ENCODE peak calls at places on chromosomes 7 and 10, in five cellular contexts. U, T, X, M and Z are unnamed samples.

GRCh38 chr10:92822060-92822634 is 26.2 kb upstream of the EXOC6 start:
- DNase-seq in U (peak), T (peak), X (peak), M (no peak), Z (no peak)

GRCh38 chr10:113026679-113027078 is 76.6 kb downstream of the TCF7L2 start:
- DNase-seq in U (peak), T (no peak), X (peak), M (no peak), Z (no peak)

GRCh38 chr10:11282661-11283060 is 265.0 kb downstream of the CELF2 start:
- DNase-seq in U (no peak), T (no peak), X (no peak), M (no peak), Z (no peak)

GRCh38 chr10:90007226-90007625 is 305.8 kb downstream of the KIF20B start:
- DNase-seq in U (peak), T (no peak), X (no peak), M (no peak), Z (no peak)

GRCh38 chr10:44044549-44044948 is 340.3 kb downstream of the CXCL12 start:
- DNase-seq in U (no peak), T (no peak), X (no peak), M (no peak), Z (no peak)

GRCh38 chr10:102997998-102998397 is 79.9 kb downstream of the CNNM2 start:
- DNase-seq in U (no peak), T (no peak), X (no peak), M (no peak), Z (no peak)

GRCh38 chr10:74040200-74041126 is 42.5 kb downstream of the VCL start:
- DNase-seq in U (no peak), T (no peak), X (no peak), M (no peak), Z (no peak)

GRCh38 chr10:3714957-3715356 is 70.1 kb downstream of the KLF6 start:
- DNase-seq in U (no peak), T (no peak), X (no peak), M (no peak), Z (no peak)

GRCh38 chr10:94363251-94363565 is 469 bp upstream of the NOC3L start:
- DNase-seq in U (no peak), T (no peak), X (no peak), M (no peak), Z (no peak)

GRCh38 chr7:69907720-69908119 is 309.4 kb downstream of the AUTS2 start:
- DNase-seq in U (no peak), T (no peak), X (no peak), M (no peak), Z (no peak)

GRCh38 chr10:4263281-4263921 is 478.4 kb upstream of the KLF6 start:
- DNase-seq in U (no peak), T (no peak), X (peak), M (no peak), Z (no peak)

GRCh38 chr10:129553928-129554327 is 86.9 kb downstream of the MGMT start:
- DNase-seq in U (no peak), T (no peak), X (no peak), M (no peak), Z (no peak)
- TF ChIP-seq CTCF in U (no peak), T (no peak), X (no peak), M (no peak), Z (no peak)

GRCh38 chr7:37901890-37902524 is 14.6 kb downstream of the SFRP4 start:
- DNase-seq in U (peak), T (peak), X (peak), M (no peak), Z (no peak)
- TF ChIP-seq CTCF in U (no peak), T (no peak), X (no peak), M (no peak), Z (no peak)

DNA sequence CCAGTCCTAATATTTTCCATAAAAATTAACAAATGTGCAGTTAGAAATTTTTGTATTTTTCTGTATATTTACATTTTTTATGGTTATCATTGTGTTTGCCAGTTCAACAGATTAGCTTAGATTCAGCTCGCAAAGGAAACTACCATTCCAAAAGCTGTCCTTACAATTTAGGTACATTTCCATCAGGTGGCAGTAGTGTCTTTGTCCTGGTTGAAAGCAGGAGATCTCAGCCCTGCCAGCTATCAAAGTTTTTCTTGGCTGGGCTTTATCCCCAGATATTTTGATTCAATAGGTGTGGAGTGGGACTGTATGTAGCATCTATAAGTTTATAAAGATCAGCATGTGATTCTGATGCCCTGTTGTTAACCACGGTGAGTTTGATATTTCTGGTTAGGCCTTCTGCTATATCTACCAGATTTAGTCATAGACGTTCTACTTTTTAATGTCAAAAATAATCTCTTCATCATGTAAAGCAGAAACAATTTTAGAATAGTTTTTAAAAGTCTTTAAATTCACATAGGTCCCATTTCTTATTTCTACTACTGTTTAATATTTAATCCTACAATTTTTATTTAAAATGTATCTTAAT is 15.5 kb upstream of the ICA1 start:
- DNase-seq in U (no peak), T (no peak), X (no peak), M (no peak), Z (no peak)
- TF ChIP-seq CTCF in U (no peak), T (peak), X (no peak), M (no peak), Z (peak)

GRCh38 chr10:16119445-16119844 is 259.1 kb upstream of the MINDY3 start:
- DNase-seq in U (no peak), T (no peak), X (no peak), M (no peak), Z (no peak)

GRCh38 chr10:16120563-16120962 is 260.3 kb upstream of the MINDY3 start:
- DNase-seq in U (no peak), T (no peak), X (no peak), M (no peak), Z (no peak)

GRCh38 chr10:16117305-16117695 is 257.0 kb upstream of the MINDY3 start:
- DNase-seq in U (no peak), T (no peak), X (no peak), M (no peak), Z (no peak)

GRCh38 chr10:16116404-16117304 is 256.3 kb upstream of the MINDY3 start:
- DNase-seq in U (no peak), T (peak), X (peak), M (no peak), Z (peak)
- TF ChIP-seq CTCF in U (peak), T (peak), X (peak), M (peak), Z (peak)

DNA sequence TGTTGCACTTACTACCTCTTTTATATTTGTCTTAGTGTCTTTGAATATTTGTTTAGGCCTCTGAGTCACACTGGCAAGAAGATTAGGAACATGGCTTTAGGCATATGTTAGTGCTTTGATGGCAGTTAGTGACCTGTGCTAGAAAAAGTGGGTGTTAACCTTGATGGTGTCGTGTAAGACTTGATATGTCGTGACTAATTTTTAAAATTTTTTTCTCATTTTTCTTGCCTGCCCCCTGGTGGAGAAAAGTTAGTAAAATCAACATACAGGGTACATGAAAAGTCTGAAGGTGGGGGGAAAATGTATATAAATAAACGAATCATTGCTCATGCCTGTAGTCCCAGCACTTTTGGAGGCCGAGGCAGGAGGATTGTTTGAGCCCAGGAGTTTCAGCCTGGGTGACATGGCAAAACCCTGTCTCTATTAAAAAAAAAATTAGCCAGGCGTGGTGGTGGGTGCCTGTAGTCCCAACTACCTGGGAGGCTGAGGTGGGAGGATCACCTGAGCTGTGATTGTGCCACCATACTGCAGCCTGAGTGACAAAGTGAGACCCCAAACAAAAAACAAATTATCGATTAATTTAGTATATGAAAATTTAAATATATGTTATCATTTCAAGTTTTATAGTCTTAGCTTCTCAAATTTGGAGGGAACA is 44.6 kb downstream of the TAX1BP1 start:
- DNase-seq in U (peak), T (peak), X (peak), M (no peak), Z (peak)
- TF ChIP-seq CTCF in U (peak), T (peak), X (peak), M (peak), Z (peak)

DNA sequence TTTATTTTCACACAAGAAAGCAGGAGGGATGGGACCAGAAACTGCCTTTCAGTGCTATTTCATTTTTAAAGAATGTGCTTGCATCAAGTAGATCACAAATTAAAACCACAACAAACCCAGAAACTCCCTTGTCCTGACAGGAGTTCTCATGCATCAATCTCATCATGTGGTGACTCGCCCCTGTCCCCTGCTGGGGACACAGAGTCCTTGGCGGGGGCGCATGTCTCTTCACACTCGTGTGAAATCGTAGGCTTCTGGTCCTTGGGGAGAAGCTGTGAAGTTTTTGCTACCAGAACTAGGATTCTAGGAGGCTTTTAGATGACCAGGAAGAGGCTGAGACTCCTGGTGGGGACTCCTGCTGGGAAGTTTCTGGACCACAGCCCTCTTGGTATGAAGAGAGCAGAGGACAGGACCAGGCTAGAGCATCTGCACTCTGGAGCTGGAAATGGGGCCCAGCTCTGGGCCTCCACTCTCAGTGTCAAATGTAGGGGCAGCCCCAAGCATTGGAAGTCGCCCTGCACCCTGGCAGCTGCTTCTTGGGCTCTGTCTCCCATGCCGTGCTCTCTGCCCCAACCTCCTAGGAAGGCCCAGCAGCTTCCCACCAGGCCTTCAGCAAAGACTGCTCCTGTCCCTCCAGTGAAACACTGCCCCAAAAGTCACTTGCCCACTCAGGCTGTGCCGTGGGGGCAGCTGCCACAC is 9.8 kb upstream of the OPN4 start:
- DNase-seq in U (peak), T (peak), X (peak), M (no peak), Z (no peak)
- TF ChIP-seq CTCF in U (peak), T (peak), X (peak), M (no peak), Z (peak)

DNA sequence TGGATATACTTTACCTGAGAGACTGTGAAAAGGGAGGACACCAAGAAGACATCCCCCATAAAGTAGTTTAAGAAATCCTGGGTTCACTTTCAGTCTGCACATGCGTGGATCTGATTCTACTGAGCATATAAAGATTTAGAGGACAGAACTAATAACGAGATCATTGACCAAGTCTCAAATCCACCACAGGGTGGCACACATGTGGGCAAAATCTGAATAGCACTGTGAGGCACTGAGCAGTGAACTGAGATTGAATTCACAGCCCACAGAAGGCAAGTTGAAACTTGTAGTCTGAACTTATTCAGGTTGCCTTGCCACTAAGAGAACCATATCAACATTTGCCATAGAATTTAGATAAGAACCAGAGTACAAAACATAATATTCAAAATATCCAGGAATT is 818.6 kb downstream of the GRID1 start:
- DNase-seq in U (peak), T (peak), X (peak), M (no peak), Z (no peak)
- TF ChIP-seq CTCF in U (peak), T (peak), X (peak), M (peak), Z (peak)

GRCh38 chr10:123236122-123236521 is 81.9 kb downstream of the BUB3 start:
- DNase-seq in U (no peak), T (no peak), X (peak), M (no peak), Z (no peak)
- TF ChIP-seq CTCF in U (no peak), T (peak), X (no peak), M (no peak), Z (peak)